ENCODE peak calls at places on chromosomes 16 and 17, in nine cellular contexts. D is colonic mucosa, A is vagina, V is BE2C, H is BJ, C is heart right ventricle, T is endothelial cell, K is mammary epithelial cell, P is GM10248. F is an unnamed sample.

GRCh38 chr17:58327363-58328194 is 1.0 kb downstream of the TSPOAP1 start:
- DNase-seq in V (no peak), P (no peak), A (no peak), D (no peak), K (no peak), C (no peak), H (no peak), T (no peak), F (no peak)

GRCh38 chr16:21158208-21159110 is at the start of gene LDAF1:
- DNase-seq in V (peak; percentile 78), D (peak; percentile 93), A (no peak), P (peak; percentile 93), C (peak; percentile 88), K (peak; percentile 83), T (peak; percentile 81), H (no peak), F (peak; percentile 94)

GRCh38 chr16:2096853-2097620 is 38.7 kb downstream of the PKD1 start:
- DNase-seq in C (no peak), P (no peak), T (no peak), D (no peak), A (no peak), H (no peak), K (no peak), V (no peak), F (no peak)

GRCh38 chr17:34254146-34254545 is 939 bp upstream of the CCL2 start:
- DNase-seq in T (no peak), V (no peak), K (no peak), C (no peak), P (no peak), H (peak; percentile 84), A (no peak), D (no peak), F (no peak)

GRCh38 chr16:67177743-67178699 is 5.7 kb downstream of the MATCAP1 start:
- DNase-seq in H (no peak), V (peak; percentile 75), C (peak; percentile 71), A (no peak), D (peak; percentile 86), T (no peak), K (peak; percentile 94), P (no peak), F (no peak)

GRCh38 chr16:68359398-68360191 is 48.8 kb downstream of the PRMT7 start:
- DNase-seq in V (no peak), H (no peak), T (no peak), K (no peak), C (no peak), A (no peak), D (no peak), P (no peak), F (no peak)

GRCh38 chr16:73143681-73144370 is 95.9 kb upstream of the ZFHX3 start:
- DNase-seq in V (no peak), T (no peak), P (no peak), K (no peak), H (no peak), A (no peak), D (no peak), C (no peak), F (no peak)

GRCh38 chr17:13337171-13337570 is 264.6 kb downstream of the HS3ST3A1 start:
- DNase-seq in V (no peak), K (no peak), P (no peak), H (no peak), T (no peak), A (no peak), C (no peak), D (no peak), F (no peak)

GRCh38 chr16:27883576-27883975 is 179.9 kb downstream of the GSG1L start:
- DNase-seq in P (no peak), T (no peak), C (no peak), A (no peak), H (no peak), D (no peak), K (no peak), V (no peak), F (no peak)

GRCh38 chr16:67190448-67191399 is 788 bp upstream of the EXOC3L1 start:
- DNase-seq in D (no peak), T (no peak), K (no peak), H (no peak), C (no peak), A (no peak), P (no peak), V (no peak), F (no peak)

GRCh38 chr16:78244131-78244899 is 144.9 kb downstream of the WWOX start:
- DNase-seq in A (no peak), K (no peak), D (no peak), C (no peak), V (no peak), T (no peak), P (no peak), H (no peak), F (no peak)

GRCh38 chr17:78180083-78180482 is 6.8 kb downstream of the TK1 start:
- DNase-seq in T (no peak), D (no peak), A (no peak), V (no peak), C (no peak), P (no peak), H (no peak), K (no peak), F (no peak)

GRCh38 chr17:76958974-76959373 is 90.8 kb downstream of the MGAT5B start:
- DNase-seq in C (no peak), H (no peak), P (no peak), K (no peak), T (no peak), A (no peak), V (no peak), D (no peak), F (no peak)

GRCh38 chr16:72537684-72538083 is 365.7 kb upstream of the PMFBP1 start:
- DNase-seq in T (no peak), H (no peak), A (no peak), K (peak; percentile 25), P (no peak), D (no peak), V (no peak), C (no peak), F (no peak)

GRCh38 chr16:24539850-24540484 is 601 bp downstream of the RBBP6 start:
- DNase-seq in P (no peak), T (peak; percentile 54), A (no peak), H (no peak), K (peak; percentile 3), C (peak; percentile 69), D (peak; percentile 55), V (peak; percentile 52), F (no peak)

GRCh38 chr17:2170023-2170422 is 115.1 kb downstream of the HIC1 start:
- DNase-seq in D (no peak), T (peak; percentile 33), P (peak; percentile 64), C (no peak), A (no peak), H (no peak), K (no peak), V (no peak), F (peak; percentile 70)
- TF ChIP-seq CTCF in D (peak; percentile 27), T (no peak), P (peak; percentile 41), C (no peak), A (no peak), H (no peak), K (no peak), V (peak; percentile 45), F (peak; percentile 63)

GRCh38 chr16:4338125-4338582 is 13.0 kb downstream of the PAM16 start:
- DNase-seq in C (no peak), V (no peak), H (no peak), D (no peak), K (no peak), T (no peak), P (no peak), A (no peak), F (no peak)
- TF ChIP-seq CTCF in C (no peak), V (no peak), H (peak; percentile 13), D (no peak), K (no peak), T (no peak), P (no peak), A (no peak), F (no peak)

GRCh38 chr16:81349608-81350305 is 35.0 kb downstream of the GAN start:
- DNase-seq in D (no peak), K (no peak), V (no peak), H (no peak), P (no peak), C (no peak), A (no peak), T (no peak), F (no peak)

GRCh38 chr16:81353895-81354294 is 39.1 kb downstream of the GAN start:
- DNase-seq in T (no peak), K (no peak), C (no peak), H (no peak), V (no peak), A (no peak), D (no peak), P (no peak), F (no peak)

GRCh38 chr16:81347425-81347824 is 32.7 kb downstream of the GAN start:
- DNase-seq in K (no peak), P (no peak), C (no peak), A (no peak), T (no peak), H (no peak), D (no peak), V (no peak), F (no peak)

GRCh38 chr16:81350306-81350615 is 35.5 kb downstream of the GAN start:
- DNase-seq in C (no peak), P (no peak), K (no peak), D (no peak), T (no peak), A (no peak), V (no peak), H (no peak), F (no peak)
- TF ChIP-seq CTCF in C (no peak), P (no peak), K (no peak), D (no peak), T (no peak), A (no peak), V (peak; percentile 12), H (no peak), F (no peak)

GRCh38 chr17:81906476-81907218 is 4.6 kb downstream of the PCYT2 start:
- DNase-seq in A (no peak), V (no peak), D (no peak), C (peak; percentile 14), K (no peak), T (no peak), H (no peak), P (no peak), F (no peak)
- TF ChIP-seq CTCF in A (no peak), V (peak; percentile 31), D (no peak), C (no peak), K (no peak), T (no peak), H (no peak), P (no peak), F (no peak)

GRCh38 chr17:32658470-32659418 is 172.0 kb downstream of the CDK5R1 start:
- DNase-seq in D (no peak), V (no peak), K (no peak), P (no peak), C (no peak), H (no peak), A (no peak), T (no peak), F (no peak)
- TF ChIP-seq CTCF in D (no peak), V (no peak), K (no peak), P (no peak), C (no peak), H (no peak), A (no peak), T (no peak), F (no peak)

F was measured in GM13977.